ENCODE peak calls at places on chromosomes 1 and 21, in nine cellular contexts. J is H1, P is endothelial cell of umbilical vein, X is HCT116, Q is IMR-90, W is DND-41, U is GM23338, R is mammary epithelial cell, Z is neuronal stem cell. C is an unnamed sample.

GRCh38 chr21:46368533-46369285 is 44.8 kb downstream of the PCNT start:
- DNase-seq in J (no peak), X (no peak), P (no peak), R (no peak), Q (no peak), Z (no peak), W (no peak), U (no peak), C (no peak)

GRCh38 chr1:79928901-79929300 is 922.4 kb upstream of the ADGRL4 start:
- DNase-seq in P (no peak), R (no peak), W (no peak), X (no peak), U (peak; percentile 1), Z (no peak), Q (no peak), J (no peak), C (no peak)

GRCh38 chr1:65265296-65266271 is 43.8 kb upstream of the DNAJC6 start:
- DNase-seq in Z (no peak), R (peak; percentile 46), U (peak; percentile 95), Q (no peak), P (peak; percentile 17), W (no peak), J (no peak), X (no peak), C (no peak)

GRCh38 chr1:75615664-75616435 is 4.9 kb upstream of the SLC44A5 start:
- DNase-seq in R (peak; percentile 9), X (no peak), U (peak; percentile 55), P (peak; percentile 74), W (peak; percentile 36), Z (peak; percentile 64), Q (peak; percentile 21), J (no peak), C (no peak)

GRCh38 chr1:16367258-16367967 is 371 bp downstream of the SZRD1 start:
- DNase-seq in Z (peak; percentile 71), Q (peak; percentile 85), W (peak; percentile 78), U (peak; percentile 78), R (peak; percentile 89), P (peak; percentile 94), X (peak; percentile 65), J (no peak), C (peak; percentile 89)

GRCh38 chr1:181021811-181022434 is 747 bp downstream of the STX6 start:
- DNase-seq in Q (peak; percentile 73), X (no peak), U (peak; percentile 79), W (peak; percentile 74), R (peak; percentile 92), Z (peak; percentile 59), P (peak; percentile 96), J (peak; percentile 25), C (peak; percentile 83)

GRCh38 chr1:66331641-66332523 is 202.1 kb upstream of the SGIP1 start:
- DNase-seq in P (peak; percentile 97), W (no peak), Z (peak; percentile 43), R (peak; percentile 75), U (peak; percentile 80), X (no peak), Q (peak; percentile 85), J (no peak), C (peak; percentile 51)

GRCh38 chr1:145757420-145757819 is 38.1 kb downstream of the CD160 start:
- DNase-seq in P (no peak), Q (peak; percentile 35), W (no peak), Z (no peak), J (no peak), X (no peak), U (no peak), R (peak; percentile 6), C (no peak)

GRCh38 chr1:80645621-80646020 is 1155.1 kb upstream of the ADGRL2 start:
- DNase-seq in R (no peak), P (no peak), U (no peak), J (no peak), X (no peak), Z (no peak), Q (no peak), W (no peak), C (no peak)

GRCh38 chr1:14220324-14220723 is 378.2 kb upstream of the KAZN start:
- DNase-seq in Z (no peak), J (no peak), U (no peak), P (no peak), R (no peak), Q (no peak), W (no peak), X (no peak), C (no peak)

GRCh38 chr1:117116090-117116783 is 5.3 kb downstream of the TRIM45 start:
- DNase-seq in J (no peak), U (no peak), P (no peak), X (no peak), R (no peak), Q (no peak), W (no peak), Z (no peak), C (no peak)

GRCh38 chr1:78231477-78231876 is 185.7 kb downstream of the GIPC2 start:
- DNase-seq in Q (no peak), R (no peak), X (no peak), W (no peak), P (no peak), U (no peak), J (no peak), Z (no peak), C (no peak)

GRCh38 chr1:78232630-78233029 is 186.9 kb downstream of the GIPC2 start:
- DNase-seq in W (no peak), X (no peak), J (no peak), Z (no peak), R (no peak), P (no peak), U (no peak), Q (no peak), C (no peak)

GRCh38 chr1:78227705-78228260 is 182.0 kb downstream of the GIPC2 start:
- DNase-seq in J (no peak), R (no peak), U (no peak), W (no peak), Q (peak; percentile 21), P (no peak), X (no peak), Z (no peak), C (no peak)

GRCh38 chr1:78229344-78229743 is 183.6 kb downstream of the GIPC2 start:
- DNase-seq in R (peak; percentile 80), Q (peak; percentile 92), P (no peak), W (no peak), U (no peak), J (no peak), X (no peak), Z (no peak), C (no peak)

DNA sequence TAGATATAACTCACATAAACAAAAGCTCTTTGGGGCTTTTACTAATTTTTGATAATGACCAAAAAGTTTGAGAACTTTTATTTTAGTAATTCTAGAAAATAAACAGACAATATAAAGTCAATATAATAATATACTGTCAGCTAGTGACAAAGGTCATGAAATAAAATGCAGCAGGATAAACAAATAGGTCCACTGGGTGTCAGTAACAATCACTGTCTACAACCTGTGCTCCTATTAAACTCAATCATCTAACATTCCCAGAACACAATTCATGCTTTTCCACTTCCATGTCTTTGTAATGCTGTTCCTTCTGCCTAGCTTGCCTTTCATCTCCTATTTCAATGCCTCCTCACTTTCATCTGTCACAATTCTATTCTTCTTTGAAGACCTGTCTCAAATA is 186.1 kb downstream of the GIPC2 start:
- DNase-seq in P (no peak), J (no peak), W (no peak), Q (no peak), X (no peak), U (no peak), R (no peak), Z (no peak), C (no peak)
- H3K4me3 ChIP-seq in P (no peak overlapping the region), J (no peak overlapping the region), W (no peak overlapping the region), Q (no peak overlapping the region), X (no peak overlapping the region), U (no peak overlapping the region), R (no peak overlapping the region), Z (no peak overlapping the region), C (no peak overlapping the region)

GRCh38 chr1:233114860-233115259 is 164.4 kb downstream of the NTPCR start:
- DNase-seq in R (no peak), W (no peak), Z (no peak), U (no peak), Q (no peak), X (no peak), P (peak; percentile 29), J (no peak), C (no peak)

GRCh38 chr1:233113713-233114028 is 163.3 kb downstream of the NTPCR start:
- DNase-seq in J (no peak), U (no peak), R (no peak), X (no peak), W (no peak), Z (peak; percentile 4), P (no peak), Q (no peak), C (no peak)

GRCh38 chr1:233112184-233113008 is 162.0 kb downstream of the NTPCR start:
- DNase-seq in Z (peak; percentile 5), U (peak; percentile 36), W (no peak), R (no peak), P (no peak), Q (peak; percentile 21), X (no peak), J (no peak), C (no peak)

GRCh38 chr1:233113009-233113712 is 162.8 kb downstream of the NTPCR start:
- DNase-seq in W (peak; percentile 70), U (peak; percentile 90), P (peak; percentile 89), J (peak; percentile 39), Q (peak; percentile 100), R (peak; percentile 99), Z (peak; percentile 8), X (peak; percentile 94), C (no peak)

GRCh38 chr1:233114159-233114558 is 163.7 kb downstream of the NTPCR start:
- DNase-seq in Q (peak; percentile 55), R (peak; percentile 69), Z (no peak), U (peak; percentile 25), X (peak; percentile 29), J (no peak), W (no peak), P (peak; percentile 10), C (no peak)
- H2AFZ ChIP-seq in Q (no peak overlapping the region), R (peak overlapping the region; percentile 23), Z (peak overlapping the region; percentile 32), U (no peak overlapping the region), X (no peak overlapping the region), J (no peak overlapping the region), W (no peak overlapping the region), P (no peak overlapping the region), C (no peak overlapping the region)

GRCh38 chr1:242828199-242828598 is 303.7 kb upstream of the PLD5 start:
- DNase-seq in W (no peak), R (no peak), U (peak; percentile 21), Q (no peak), Z (no peak), P (no peak), J (no peak), X (no peak), C (peak; percentile 54)
- H3K27ac ChIP-seq in W (no peak overlapping the region), R (no peak overlapping the region), U (no peak overlapping the region), Q (no peak overlapping the region), Z (no peak overlapping the region), P (no peak overlapping the region), J (no peak overlapping the region), X (no peak overlapping the region), C (no peak overlapping the region)

DNA sequence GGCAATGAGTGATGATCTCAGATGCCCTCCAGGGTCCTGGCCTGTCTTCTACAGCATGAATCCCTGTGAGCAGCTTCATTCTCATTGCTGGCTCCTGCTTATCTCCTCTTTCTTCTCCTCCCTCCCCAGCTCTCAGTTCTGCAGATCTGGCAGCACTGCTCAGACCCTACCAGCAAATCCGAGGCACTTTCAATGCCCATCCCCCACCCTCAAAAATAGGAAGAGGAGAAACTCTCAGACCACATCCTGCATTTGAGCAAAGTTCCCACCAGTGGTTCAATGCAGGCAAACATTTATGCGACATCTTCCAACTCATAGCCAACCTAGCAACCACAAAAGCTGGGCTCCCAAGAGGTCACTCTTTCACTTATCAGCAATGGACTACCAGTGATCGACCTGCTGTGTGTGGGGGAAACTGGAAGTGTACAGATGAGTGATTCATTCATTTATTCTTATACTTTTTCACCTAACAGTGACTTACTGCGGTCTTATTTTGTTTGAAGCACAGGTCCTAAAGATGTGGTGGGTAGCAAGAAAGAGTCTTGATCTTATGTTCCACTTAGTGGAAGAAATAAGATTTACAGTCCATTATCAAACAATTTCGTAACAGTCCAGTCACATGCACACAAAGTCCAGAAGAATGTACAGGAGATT is 5.8 kb upstream of the CHI3L2 start:
- DNase-seq in X (no peak), Q (peak; percentile 8), R (no peak), P (no peak), U (no peak), Z (no peak), J (no peak), W (peak; percentile 95), C (peak; percentile 93)
- H3K4me3 ChIP-seq in X (no peak overlapping the region), Q (no peak overlapping the region), R (no peak overlapping the region), P (no peak overlapping the region), U (no peak overlapping the region), Z (no peak overlapping the region), J (no peak overlapping the region), W (peak overlapping the region; percentile 47), C (peak overlapping the region; percentile 36)